ENCODE peak calls at places on chromosomes 13 and 19, in nine cellular contexts. D is cardiac fibroblast, R is choroid plexus epithelial cell, X is thyroid gland, K is AG04449, W is AG04450, J is ovary, B is body of pancreas, A is transverse colon. F is an unnamed sample.

GRCh38 chr13:113239986-113240385 is 30.6 kb downstream of the CUL4A start:
- DNase-seq in K (no peak), B (no peak), A (no peak), D (no peak), X (no peak), R (no peak), J (no peak), W (no peak), F (no peak)

GRCh38 chr19:41688687-41689086 is 617 bp upstream of the CEACAM7 start:
- DNase-seq in W (no peak), K (no peak), J (no peak), R (no peak), A (no peak), B (no peak), X (no peak), D (no peak), F (no peak)

GRCh38 chr19:55340784-55341147 is 1.1 kb downstream of the KMT5C start:
- DNase-seq in B (peak), X (peak), J (no peak), K (no peak), R (no peak), D (no peak), W (no peak), A (peak), F (no peak)

GRCh38 chr13:95494082-95494681 is 58.3 kb upstream of the CLDN10 start:
- DNase-seq in R (peak), J (no peak), K (no peak), B (no peak), X (no peak), W (peak), A (no peak), D (peak), F (no peak)

GRCh38 chr19:42313096-42313839 is at the start of gene TMEM145:
- DNase-seq in R (peak), A (peak), K (no peak), W (no peak), D (peak), J (peak), X (peak), B (peak), F (no peak)

GRCh38 chr19:10478903-10479384 is 24.2 kb downstream of the KEAP1 start:
- DNase-seq in A (peak), K (no peak), R (peak), J (peak), X (peak), B (peak), W (peak), D (peak), F (peak)

GRCh38 chr13:83183439-83184149 is 698.7 kb downstream of the SLITRK1 start:
- DNase-seq in A (no peak), B (no peak), R (no peak), K (no peak), W (no peak), D (no peak), X (no peak), J (no peak), F (no peak)

GRCh38 chr13:44768233-44768632 is 192.1 kb upstream of the TSC22D1 start:
- DNase-seq in D (peak), K (no peak), R (no peak), B (no peak), X (no peak), W (no peak), A (no peak), J (no peak), F (no peak)

GRCh38 chr13:49995535-49996165 is 1.2 kb upstream of the TRIM13 start:
- DNase-seq in X (no peak), A (no peak), J (no peak), D (peak), W (no peak), B (no peak), R (peak), K (no peak), F (no peak)

GRCh38 chr19:40141546-40141945 is 49.7 kb upstream of the MAP3K10 start:
- DNase-seq in A (no peak), W (no peak), J (no peak), R (no peak), X (peak), D (no peak), B (peak), K (no peak), F (no peak)

GRCh38 chr13:51934461-51935087 is 72.8 kb downstream of the CCDC70 start:
- DNase-seq in K (no peak), X (no peak), W (no peak), B (no peak), R (no peak), A (no peak), J (no peak), D (no peak), F (no peak)

GRCh38 chr13:80361883-80362327 is 21.0 kb upstream of the SPRY2 start:
- DNase-seq in K (no peak), D (no peak), B (no peak), A (no peak), R (no peak), W (no peak), X (no peak), J (no peak), F (no peak)

DNA sequence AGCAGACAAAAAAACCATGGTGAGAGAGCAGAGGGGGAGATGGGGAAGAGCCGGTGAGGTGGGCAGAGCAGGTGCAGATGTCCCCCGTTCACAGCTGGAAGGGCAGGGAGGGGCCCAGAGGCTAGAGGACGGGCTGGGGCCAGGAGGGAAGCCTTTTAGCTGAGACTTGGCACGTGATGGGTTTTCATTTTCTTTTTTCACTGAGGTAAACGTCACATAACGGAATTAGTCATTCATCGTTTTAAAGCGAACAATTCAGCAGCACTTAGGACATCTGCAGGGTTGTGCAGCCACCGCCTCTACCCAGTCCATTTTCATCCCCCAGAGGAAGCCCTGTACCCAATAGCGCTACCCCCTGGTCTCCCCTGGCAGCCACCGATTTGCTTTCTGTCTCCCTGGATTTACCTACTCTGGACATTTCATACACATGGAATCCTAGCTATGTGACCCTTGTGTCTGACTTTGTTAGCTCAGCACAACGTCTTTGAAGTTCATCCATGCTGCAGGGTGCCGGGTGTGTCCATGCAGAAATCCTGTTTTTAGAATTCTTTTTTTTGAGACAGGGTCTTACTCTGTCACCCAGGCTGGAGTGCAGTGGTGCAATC is 16.0 kb upstream of the EMC10 start:
- DNase-seq in R (peak), A (no peak), K (no peak), W (no peak), D (peak), J (no peak), B (no peak), X (no peak), F (peak)
- TF ChIP-seq CTCF in R (peak), A (no peak), K (no peak), W (no peak), D (no peak), J (no peak), B (no peak), X (no peak), F (no peak)

GRCh38 chr13:31054632-31055031 is 107.1 kb downstream of the HSPH1 start:
- DNase-seq in R (no peak), J (no peak), K (no peak), D (no peak), A (no peak), W (no peak), B (no peak), X (no peak), F (no peak)

GRCh38 chr13:31053098-31053497 is 108.6 kb downstream of the HSPH1 start:
- DNase-seq in W (no peak), J (no peak), B (no peak), R (peak), K (no peak), X (no peak), D (peak), A (no peak), F (no peak)

GRCh38 chr13:31053896-31054295 is 107.8 kb downstream of the HSPH1 start:
- DNase-seq in W (no peak), B (no peak), K (no peak), A (no peak), J (no peak), X (no peak), D (no peak), R (no peak), F (no peak)

GRCh38 chr13:31055589-31055988 is 106.1 kb downstream of the HSPH1 start:
- DNase-seq in K (no peak), W (no peak), J (no peak), A (no peak), D (no peak), R (no peak), X (no peak), B (no peak), F (no peak)

DNA sequence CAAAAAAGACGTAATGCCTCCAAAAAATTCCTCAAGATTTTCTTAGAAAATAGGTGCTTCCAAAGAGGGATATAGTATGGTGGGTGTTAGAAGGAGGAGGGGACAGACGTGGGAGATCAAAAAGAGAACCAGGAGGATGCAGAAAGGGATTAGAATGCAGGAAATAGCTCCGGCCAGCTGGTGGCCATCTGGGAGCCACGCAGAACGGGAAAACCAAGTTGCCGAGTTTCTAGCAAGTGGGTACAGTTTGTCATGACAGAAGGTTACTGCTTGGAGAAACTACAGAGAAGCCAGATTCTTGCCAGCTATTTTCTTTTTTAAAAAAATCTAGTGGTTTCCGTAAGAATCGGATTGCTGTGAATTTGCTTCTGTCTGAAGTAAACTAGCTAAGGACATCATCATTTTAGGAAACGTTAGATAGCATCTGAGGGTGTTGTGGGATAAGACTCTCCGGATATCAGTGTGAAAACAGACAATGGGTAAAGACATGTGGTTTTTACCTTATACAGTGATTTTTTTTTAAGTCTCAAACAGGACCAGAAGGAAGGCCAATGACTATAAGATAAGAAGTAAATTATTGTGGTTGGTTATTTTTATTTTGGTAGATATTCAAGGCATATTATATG is 104.9 kb downstream of the HSPH1 start:
- DNase-seq in X (no peak), R (peak), D (peak), K (no peak), B (no peak), A (no peak), W (no peak), J (no peak), F (no peak)
- TF ChIP-seq CTCF in X (no peak), R (peak), D (peak), K (no peak), B (no peak), A (no peak), W (peak), J (no peak), F (no peak)

GRCh38 chr13:99086149-99086868 is 108.4 kb upstream of the DOCK9 start:
- DNase-seq in J (peak), D (peak), X (peak), B (peak), A (peak), K (no peak), R (peak), W (no peak), F (peak)
- TF ChIP-seq CTCF in J (no peak), D (no peak), X (no peak), B (no peak), A (peak), K (peak), R (no peak), W (no peak), F (no peak)

GRCh38 chr13:89755729-89756492 is 1591.6 kb upstream of the MIR17HG start:
- DNase-seq in A (no peak), J (no peak), W (no peak), D (no peak), K (no peak), X (no peak), R (no peak), B (no peak), F (no peak)

GRCh38 chr13:89748716-89749115 is 1598.8 kb upstream of the MIR17HG start:
- DNase-seq in R (no peak), A (no peak), J (no peak), K (no peak), X (no peak), W (no peak), B (no peak), D (no peak), F (no peak)

GRCh38 chr13:89750371-89750770 is 1597.1 kb upstream of the MIR17HG start:
- DNase-seq in W (no peak), A (no peak), B (no peak), J (no peak), D (no peak), X (no peak), K (no peak), R (peak), F (no peak)

GRCh38 chr13:89749888-89750287 is 1597.6 kb upstream of the MIR17HG start:
- DNase-seq in D (no peak), A (no peak), W (no peak), X (no peak), B (no peak), K (no peak), J (no peak), R (no peak), F (no peak)

DNA sequence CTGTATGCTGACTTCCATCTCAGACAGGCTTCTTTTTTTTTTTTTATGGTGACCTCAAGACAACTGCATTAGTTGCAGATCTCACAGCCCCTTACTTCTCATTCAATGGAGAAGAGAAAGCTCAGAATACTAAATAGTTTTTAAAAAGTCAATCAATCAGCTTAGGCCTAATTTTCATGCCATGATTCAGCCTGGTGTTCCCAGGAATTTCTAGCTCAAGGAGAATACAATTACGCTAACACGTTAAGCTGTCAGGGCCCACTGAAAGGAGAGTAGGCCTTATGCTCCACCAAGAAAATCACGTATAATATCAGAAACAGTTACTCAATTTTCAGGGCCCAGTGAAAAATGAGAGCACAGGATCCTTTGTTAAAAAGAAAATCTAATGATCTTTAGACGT is 1596.0 kb upstream of the MIR17HG start:
- DNase-seq in A (no peak), W (no peak), X (no peak), R (no peak), K (no peak), D (no peak), B (no peak), J (no peak), F (no peak)
- TF ChIP-seq CTCF in A (no peak), W (no peak), X (no peak), R (no peak), K (no peak), D (no peak), B (no peak), J (no peak), F (no peak)

GRCh38 chr19:35216833-35217707 is 11.5 kb downstream of the FAM187B start:
- DNase-seq in J (no peak), A (peak), B (peak), D (no peak), R (no peak), W (no peak), K (no peak), X (no peak), F (no peak)
- TF ChIP-seq CTCF in J (no peak), A (no peak), B (no peak), D (no peak), R (no peak), W (no peak), K (no peak), X (no peak), F (no peak)

GRCh38 chr19:45496349-45496953 is 396 bp downstream of the RTN2 start:
- DNase-seq in X (peak), R (no peak), W (no peak), K (no peak), B (no peak), A (no peak), D (no peak), J (no peak), F (peak)

GRCh38 chr19:45499196-45500180 is 1.2 kb downstream of the PPM1N start:
- DNase-seq in X (no peak), W (no peak), B (peak), D (peak), J (peak), A (peak), R (peak), K (no peak), F (no peak)

GRCh38 chr19:45497791-45498190 is 452 bp upstream of the PPM1N start:
- DNase-seq in R (no peak), W (no peak), A (no peak), X (no peak), K (no peak), J (no peak), B (no peak), D (no peak), F (no peak)

GRCh38 chr19:45500918-45501729 is 2.9 kb downstream of the PPM1N start:
- DNase-seq in R (no peak), B (no peak), X (no peak), D (no peak), J (no peak), A (no peak), K (no peak), W (no peak), F (no peak)

GRCh38 chr19:45498411-45499195 is at the start of gene PPM1N:
- DNase-seq in W (no peak), R (no peak), X (no peak), D (peak), A (no peak), J (peak), B (no peak), K (no peak), F (peak)
- TF ChIP-seq CTCF in W (no peak), R (no peak), X (no peak), D (no peak), A (no peak), J (no peak), B (no peak), K (no peak), F (no peak)

GRCh38 chr19:32459199-32459865 is 53.8 kb downstream of the DPY19L3 start:
- DNase-seq in A (no peak), D (no peak), X (no peak), B (no peak), J (no peak), R (no peak), W (no peak), K (no peak), F (no peak)

GRCh38 chr19:32460476-32460875 is 54.9 kb downstream of the DPY19L3 start:
- DNase-seq in B (no peak), K (no peak), R (no peak), A (no peak), J (no peak), X (no peak), D (no peak), W (no peak), F (no peak)

GRCh38 chr19:32465176-32465575 is 59.6 kb downstream of the DPY19L3 start:
- DNase-seq in B (no peak), R (no peak), K (no peak), X (no peak), D (no peak), A (no peak), J (no peak), W (no peak), F (no peak)

GRCh38 chr19:32469796-32470195 is 64.2 kb downstream of the DPY19L3 start:
- DNase-seq in A (no peak), X (no peak), R (peak), B (no peak), W (no peak), K (no peak), D (peak), J (no peak), F (no peak)

DNA sequence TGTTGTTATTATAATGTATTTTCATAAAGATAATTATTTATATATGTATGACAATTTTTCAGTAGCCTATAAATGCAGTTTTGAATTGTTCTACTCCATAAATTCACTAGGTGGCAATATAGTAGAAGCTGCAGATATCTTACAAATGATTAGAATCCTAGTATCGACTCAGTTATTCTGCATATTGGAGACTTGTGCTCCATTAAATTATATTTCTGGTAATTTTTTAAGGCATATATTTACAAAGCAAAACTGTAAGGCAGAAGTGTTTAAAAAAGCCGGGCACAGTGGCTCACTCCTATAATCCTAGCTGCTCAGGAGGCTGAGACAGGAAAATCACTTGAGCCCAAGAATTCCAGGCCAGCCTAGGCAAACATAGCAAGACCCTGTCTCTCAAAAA is 58.7 kb downstream of the DPY19L3 start:
- DNase-seq in J (no peak), W (no peak), A (no peak), B (no peak), R (peak), X (no peak), K (no peak), D (peak), F (no peak)
- TF ChIP-seq CTCF in J (no peak), W (peak), A (no peak), B (no peak), R (peak), X (peak), K (no peak), D (peak), F (no peak)

F was measured in activated B cell treated with CpG ODN at 0.5 μM for 24 hours.